ENCODE peak calls at places on chromosome 22, in five cellular contexts. I, O, R, J and D are unnamed samples.

GRCh38 chr22:50299724-50300619 is 7.5 kb downstream of the PLXNB2 start:
- DNase-seq in I (no peak), R (peak), O (no peak), J (no peak), D (no peak)

GRCh38 chr22:27731621-27732020 is 69.9 kb downstream of the MN1 start:
- DNase-seq in J (no peak), O (no peak), R (no peak), I (no peak), D (no peak)

GRCh38 chr22:39748877-39749276 is 144.7 kb downstream of the ENTHD1 start:
- DNase-seq in R (no peak), J (no peak), I (no peak), O (no peak), D (no peak)

GRCh38 chr22:31346733-31347250 is 646 bp upstream of the PATZ1 start:
- DNase-seq in O (no peak), J (peak), R (peak), I (peak), D (no peak)

GRCh38 chr22:30979932-30980331 is 10.9 kb downstream of the TUG1 start:
- DNase-seq in I (no peak), J (no peak), R (no peak), O (no peak), D (no peak)

GRCh38 chr22:22342697-22343602 is 98.4 kb downstream of the VPREB1 start:
- DNase-seq in O (no peak), R (peak), I (peak), J (peak), D (no peak)

GRCh38 chr22:49190816-49191505 is 636.7 kb downstream of the BRD1 start:
- DNase-seq in I (no peak), R (no peak), J (no peak), O (no peak), D (no peak)

GRCh38 chr22:50012201-50013181 is at the start of gene IL17REL:
- DNase-seq in J (no peak), O (no peak), I (no peak), R (peak), D (no peak)

GRCh38 chr22:26429458-26430238 is 588 bp downstream of the ASPHD2 start:
- DNase-seq in R (peak), O (no peak), I (no peak), J (peak), D (no peak)

GRCh38 chr22:27952091-27952490 is 33.0 kb upstream of the PITPNB start:
- DNase-seq in J (no peak), O (no peak), I (no peak), R (no peak), D (no peak)

GRCh38 chr22:19761500-19762314 is 1.1 kb downstream of the TBX1 start:
- DNase-seq in I (no peak), J (no peak), O (no peak), R (no peak), D (no peak)